ENCODE peak calls at places on chromosomes 13 and 19, in nine cellular contexts. B, H, K, G, I, O, W, N and A are unnamed samples.

GRCh38 chr13:44051923-44052322 is 172.2 kb downstream of the LACC1 start:
- DNase-seq in I (no peak), N (peak; percentile 46), H (no peak), B (no peak), K (no peak), W (no peak), O (no peak), G (no peak), A (no peak)

GRCh38 chr19:6271251-6271650 is 8.5 kb downstream of the MLLT1 start:
- DNase-seq in I (peak; percentile 52), N (no peak), O (no peak), G (no peak), B (no peak), K (no peak), W (no peak), H (no peak), A (no peak)

GRCh38 chr19:31254611-31255010 is 94.6 kb downstream of the TSHZ3 start:
- DNase-seq in O (no peak), I (no peak), G (no peak), K (no peak), B (no peak), N (no peak), H (no peak), W (no peak), A (no peak)

GRCh38 chr19:35641515-35642151 is at the start of gene ETV2:
- DNase-seq in O (no peak), K (no peak), H (no peak), W (no peak), N (no peak), I (peak; percentile 65), G (no peak), B (peak; percentile 55), A (peak; percentile 68)

GRCh38 chr13:49586717-49587116 is 1.4 kb upstream of the RCBTB1 start:
- DNase-seq in H (no peak), K (no peak), O (no peak), B (no peak), G (no peak), W (no peak), I (no peak), N (no peak), A (no peak)

GRCh38 chr13:33135097-33135496 is 118.9 kb downstream of the KL start:
- DNase-seq in G (no peak), I (no peak), N (no peak), O (no peak), H (no peak), W (no peak), B (no peak), K (no peak), A (no peak)

GRCh38 chr19:52648336-52648990 is 10.3 kb upstream of the ZNF83 start:
- DNase-seq in O (no peak), N (peak; percentile 52), B (no peak), H (no peak), I (no peak), W (no peak), K (no peak), G (no peak), A (no peak)

GRCh38 chr19:44548736-44549135 is 19.3 kb upstream of the CEACAM20 start:
- DNase-seq in B (no peak), G (no peak), N (peak; percentile 41), W (no peak), K (no peak), I (no peak), O (no peak), H (peak; percentile 10), A (no peak)

GRCh38 chr13:58804832-58805231 is 1173.3 kb downstream of the PCDH17 start:
- DNase-seq in I (no peak), G (no peak), H (no peak), O (no peak), N (no peak), W (no peak), B (no peak), K (no peak), A (peak; percentile 13)

GRCh38 chr13:26538363-26539317 is 18.8 kb upstream of the WASF3 start:
- DNase-seq in I (peak; percentile 86), O (no peak), N (no peak), W (no peak), K (no peak), H (no peak), B (no peak), G (no peak), A (no peak)

GRCh38 chr19:5001547-5002131 is 32.7 kb downstream of the KDM4B start:
- DNase-seq in H (no peak), W (no peak), I (peak; percentile 59), B (no peak), N (peak; percentile 67), K (peak; percentile 23), O (no peak), G (no peak), A (peak; percentile 65)

GRCh38 chr19:1925544-1925943 is 15.4 kb upstream of the CSNK1G2 start:
- DNase-seq in W (no peak), B (no peak), G (no peak), O (no peak), H (no peak), I (no peak), N (no peak), K (no peak), A (no peak)

GRCh38 chr19:1933245-1933644 is 7.7 kb upstream of the CSNK1G2 start:
- DNase-seq in N (no peak), G (no peak), K (no peak), I (no peak), W (no peak), O (no peak), H (no peak), B (no peak), A (no peak)

GRCh38 chr19:1932395-1932794 is 8.6 kb upstream of the CSNK1G2 start:
- DNase-seq in H (no peak), G (no peak), I (no peak), K (no peak), B (no peak), W (no peak), N (no peak), O (no peak), A (no peak)

GRCh38 chr19:1931445-1931844 is 9.5 kb upstream of the CSNK1G2 start:
- DNase-seq in I (no peak), B (no peak), G (no peak), N (no peak), W (no peak), H (no peak), K (no peak), O (no peak), A (no peak)

DNA sequence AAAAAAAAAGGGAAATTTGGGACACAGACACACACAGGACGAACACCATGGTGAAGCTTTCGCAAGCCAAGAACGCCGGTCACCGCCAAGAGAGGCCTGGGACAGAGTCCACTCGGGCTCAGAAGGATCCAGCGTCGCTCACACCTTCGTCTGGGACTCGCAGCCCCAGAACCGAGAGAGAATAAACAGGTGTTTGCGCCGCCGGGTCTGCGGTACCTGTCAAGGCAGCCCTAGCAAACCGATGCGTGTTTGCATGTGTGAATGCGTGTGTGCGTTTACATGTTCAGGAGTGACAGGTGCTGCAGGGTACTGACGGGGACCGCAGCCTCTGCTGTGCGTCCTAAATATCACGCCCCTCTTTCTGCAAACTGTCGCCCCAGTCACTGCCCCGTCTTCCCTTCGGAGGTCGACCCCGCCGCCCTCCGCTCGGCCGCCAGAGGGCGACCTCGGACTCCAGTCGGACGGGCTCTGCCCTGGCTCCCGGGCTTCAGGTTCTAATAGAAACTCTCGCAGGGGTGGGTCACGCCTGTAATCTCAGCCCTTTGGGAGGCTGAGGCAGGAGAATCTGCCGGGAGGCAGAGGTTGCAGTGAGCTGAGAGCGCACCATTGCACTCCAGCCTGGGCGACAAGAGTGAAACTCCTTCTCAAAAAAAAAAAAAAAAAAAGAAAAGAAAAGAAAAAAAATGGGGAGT is 11.8 kb upstream of the CSNK1G2 start:
- DNase-seq in B (peak; percentile 69), K (peak; percentile 80), H (peak; percentile 81), G (peak; percentile 66), I (peak; percentile 79), W (no peak), N (peak; percentile 63), O (peak; percentile 66), A (peak; percentile 91)
- TF ChIP-seq CTCF in B (peak; percentile 89), K (peak; percentile 74), H (peak; percentile 83), G (peak; percentile 85), I (peak; percentile 91), W (peak; percentile 90), N (peak; percentile 95), O (peak; percentile 90), A (peak; percentile 84)

DNA sequence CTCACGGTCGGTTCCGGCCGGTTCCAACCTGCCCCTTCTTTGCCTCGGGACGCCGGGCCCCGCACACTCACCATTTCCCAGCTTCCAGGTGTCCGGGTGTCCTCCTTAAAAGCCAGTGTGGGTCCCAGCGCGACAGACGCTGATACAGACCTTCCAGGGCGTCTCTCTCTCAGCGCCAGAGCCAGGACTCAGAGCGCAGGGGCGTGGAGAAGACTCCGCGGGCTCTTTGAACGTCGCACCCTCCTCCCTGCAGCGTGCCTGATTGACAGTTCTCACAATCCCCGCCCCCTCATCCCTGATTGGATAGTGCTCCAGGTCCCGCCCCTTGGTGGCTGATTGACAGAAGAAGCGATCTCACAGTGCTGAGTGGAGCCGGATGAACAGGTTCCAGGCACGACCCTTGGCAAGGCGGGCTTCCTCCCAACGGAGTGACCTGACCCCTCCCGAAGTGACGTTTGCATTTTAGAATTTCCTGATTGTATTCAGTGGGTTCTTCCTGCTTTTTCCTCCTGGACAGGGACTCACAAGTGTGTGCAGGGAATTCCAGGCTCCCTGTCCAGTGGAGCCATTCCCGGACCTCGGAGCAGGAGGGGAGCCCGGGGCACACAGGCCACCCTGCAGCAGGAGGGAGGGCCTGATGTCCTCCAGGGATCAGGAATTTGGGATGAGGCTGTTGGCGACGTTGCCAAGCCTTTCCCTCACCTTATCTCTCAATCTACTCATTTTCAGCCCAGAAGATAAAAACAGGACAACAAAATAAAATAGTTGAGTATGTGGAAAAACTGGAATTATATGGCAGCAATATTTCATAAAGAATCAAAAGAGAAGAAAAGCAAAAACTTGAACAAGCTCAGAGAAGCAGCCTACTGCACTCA is at the start of gene ZNF823:
- DNase-seq in O (peak; percentile 99), W (peak; percentile 96), G (peak; percentile 98), H (peak; percentile 99), B (peak; percentile 100), I (peak; percentile 99), N (peak; percentile 97), K (peak; percentile 97), A (peak; percentile 96)
- TF ChIP-seq CTCF in O (no peak), W (no peak), G (no peak), H (no peak), B (no peak), I (no peak), N (no peak), K (no peak), A (no peak)

GRCh38 chr19:53655042-53655665 is 23.4 kb downstream of the DPRX start:
- DNase-seq in B (no peak), W (no peak), N (no peak), H (no peak), I (no peak), O (no peak), G (no peak), K (no peak), A (no peak)
- TF ChIP-seq CTCF in B (no peak), W (no peak), N (no peak), H (no peak), I (no peak), O (no peak), G (no peak), K (no peak), A (no peak)

GRCh38 chr13:62512194-62513141 is 1096.8 kb upstream of the PCDH20 start:
- DNase-seq in O (no peak), N (peak; percentile 32), B (no peak), I (peak; percentile 20), G (no peak), K (peak; percentile 13), H (no peak), W (no peak), A (peak; percentile 46)
- TF ChIP-seq CTCF in O (no peak), N (peak; percentile 60), B (no peak), I (peak; percentile 59), G (peak; percentile 81), K (no peak), H (no peak), W (peak; percentile 32), A (peak; percentile 66)

GRCh38 chr19:33192010-33192409 is 2.1 kb upstream of the LRP3 start:
- DNase-seq in W (no peak), I (no peak), H (no peak), G (no peak), B (no peak), K (no peak), N (no peak), O (no peak), A (no peak)
- TF ChIP-seq CTCF in W (no peak), I (peak; percentile 54), H (no peak), G (no peak), B (no peak), K (no peak), N (peak; percentile 26), O (no peak), A (no peak)